ENCODE peak calls at places on chromosomes 11 and 22, in seven cellular contexts. E is HCT116, S is PC-3, W is OCI-LY7, O is neural progenitor cell, P is hepatocyte, D is MM.1S. I is an unnamed sample.

GRCh38 chr11:134261000-134261399 is 7.6 kb downstream of the ACAD8 start:
- DNase-seq in E (no peak), D (no peak), O (no peak), S (no peak), P (no peak), W (no peak), I (no peak)

GRCh38 chr11:56410801-56411200 is 1.7 kb upstream of the OR5AL1 start:
- DNase-seq in O (no peak), D (no peak), E (no peak), P (no peak), S (no peak), W (no peak), I (no peak)

GRCh38 chr11:26439854-26440253 is 107.9 kb downstream of the ANO3 start:
- DNase-seq in W (no peak), S (no peak), D (no peak), P (no peak), O (no peak), E (no peak), I (no peak)

GRCh38 chr11:126815111-126815510 is 185.5 kb downstream of the KIRREL3 start:
- DNase-seq in W (no peak), D (no peak), E (no peak), P (no peak), O (no peak), S (no peak), I (no peak)

GRCh38 chr11:130477646-130478203 is 29.3 kb downstream of the ADAMTS15 start:
- DNase-seq in P (no peak), W (no peak), E (no peak), O (no peak), S (no peak), D (no peak), I (no peak)

GRCh38 chr11:100878474-100878873 is 191.4 kb downstream of the ARHGAP42 start:
- DNase-seq in O (no peak), P (no peak), D (no peak), W (no peak), E (no peak), S (no peak), I (no peak)

GRCh38 chr22:45304971-45305370 is 4.8 kb upstream of the FAM118A start:
- DNase-seq in P (no peak), D (no peak), O (no peak), E (no peak), S (no peak), W (no peak), I (no peak)

GRCh38 chr11:117205211-117205818 is 6.1 kb downstream of the TAGLN start:
- DNase-seq in P (no peak), W (no peak), E (no peak), O (no peak), S (no peak), D (no peak), I (no peak)

DNA sequence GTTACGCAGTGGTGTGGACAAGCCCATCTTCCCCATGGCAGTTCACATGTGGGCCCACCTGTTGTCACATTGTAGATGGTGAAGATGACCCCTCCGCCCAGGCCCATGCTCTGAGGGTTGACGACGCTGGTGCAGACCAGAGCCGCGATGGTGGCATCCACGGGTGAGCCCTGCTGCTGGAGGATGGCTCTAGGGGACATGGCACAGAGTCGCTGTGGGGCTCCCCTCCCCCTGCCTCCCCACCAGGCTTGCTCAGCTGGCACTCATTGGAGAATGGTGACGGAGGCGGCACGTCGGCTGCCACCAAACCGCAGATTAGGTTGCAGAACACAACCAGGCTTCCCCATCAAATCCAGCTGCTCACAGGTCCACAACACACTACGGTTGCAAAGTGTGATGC is 11.1 kb downstream of the GGT5 start:
- DNase-seq in E (no peak), D (no peak), S (no peak), O (no peak), P (no peak), W (no peak), I (no peak)
- TF ChIP-seq EZH2phosphoT487 in E (no peak), D (no peak), S (no peak), O (no peak), P (no peak), W (no peak), I (no peak)

GRCh38 chr11:60786811-60787567 is 1.9 kb downstream of the MS4A10 start:
- DNase-seq in S (peak), E (no peak), D (no peak), W (no peak), P (peak), O (no peak), I (no peak)

GRCh38 chr11:60788401-60789110 is 3.4 kb downstream of the MS4A10 start:
- DNase-seq in E (no peak), O (no peak), S (no peak), D (no peak), P (no peak), W (no peak), I (no peak)

GRCh38 chr11:60791534-60791933 is 6.4 kb downstream of the MS4A10 start:
- DNase-seq in D (no peak), P (no peak), O (no peak), W (no peak), S (no peak), E (no peak), I (no peak)

GRCh38 chr11:60792521-60792920 is 7.4 kb downstream of the MS4A10 start:
- DNase-seq in E (no peak), S (no peak), O (no peak), P (no peak), W (no peak), D (no peak), I (no peak)

GRCh38 chr11:60790726-60791125 is 5.6 kb downstream of the MS4A10 start:
- DNase-seq in S (no peak), D (no peak), O (no peak), P (no peak), W (no peak), E (no peak), I (no peak)
- TF ChIP-seq CTCF in S (no peak), D (no peak), O (no peak), P (no peak), W (no peak), E (no peak), I (no peak)

GRCh38 chr11:1892116-1892515 is 421 bp upstream of the PRR33 start:
- DNase-seq in O (no peak), W (no peak), S (no peak), E (no peak), D (no peak), P (no peak), I (no peak)

GRCh38 chr11:1892558-1892957 is 863 bp upstream of the PRR33 start:
- DNase-seq in S (no peak), W (no peak), P (no peak), D (no peak), O (no peak), E (no peak), I (no peak)

GRCh38 chr11:1891831-1892115 is at the start of gene PRR33:
- DNase-seq in W (no peak), E (no peak), O (no peak), P (no peak), D (no peak), S (no peak), I (no peak)

GRCh38 chr11:1889941-1890855 is 1.5 kb downstream of the PRR33 start:
- DNase-seq in P (no peak), S (no peak), O (no peak), E (no peak), D (no peak), W (no peak), I (no peak)

GRCh38 chr11:1890856-1891830 is 552 bp downstream of the PRR33 start:
- DNase-seq in E (no peak), W (no peak), P (no peak), O (no peak), D (no peak), S (no peak), I (no peak)
- TF ChIP-seq EZH2phosphoT487 in E (no peak), W (no peak), P (no peak), O (no peak), D (no peak), S (no peak), I (no peak)

DNA sequence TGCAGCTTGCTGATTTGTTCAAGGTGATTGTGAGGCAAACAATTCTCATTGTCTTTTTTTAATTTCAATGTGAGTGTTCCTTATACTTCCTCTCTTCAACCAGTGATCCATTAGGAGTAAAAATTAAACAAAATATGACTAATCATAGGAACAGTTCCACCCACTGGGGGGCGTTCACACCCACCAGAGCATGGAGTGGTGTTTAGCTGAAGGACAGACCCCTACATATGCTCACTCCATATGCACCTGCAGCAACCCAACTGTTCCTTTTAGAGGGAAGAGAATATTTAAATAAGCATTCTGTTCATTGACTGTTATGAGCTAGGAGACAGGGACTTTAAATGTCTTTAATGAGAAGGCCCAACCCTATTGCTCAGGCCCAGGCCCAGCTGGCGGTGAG is 78.7 kb upstream of the DRD2 start:
- DNase-seq in D (no peak), P (no peak), O (peak), S (no peak), W (peak), E (no peak), I (peak)
- TF ChIP-seq CTCF in D (no peak), P (peak), O (peak), S (peak), W (peak), E (peak), I (peak)

DNA sequence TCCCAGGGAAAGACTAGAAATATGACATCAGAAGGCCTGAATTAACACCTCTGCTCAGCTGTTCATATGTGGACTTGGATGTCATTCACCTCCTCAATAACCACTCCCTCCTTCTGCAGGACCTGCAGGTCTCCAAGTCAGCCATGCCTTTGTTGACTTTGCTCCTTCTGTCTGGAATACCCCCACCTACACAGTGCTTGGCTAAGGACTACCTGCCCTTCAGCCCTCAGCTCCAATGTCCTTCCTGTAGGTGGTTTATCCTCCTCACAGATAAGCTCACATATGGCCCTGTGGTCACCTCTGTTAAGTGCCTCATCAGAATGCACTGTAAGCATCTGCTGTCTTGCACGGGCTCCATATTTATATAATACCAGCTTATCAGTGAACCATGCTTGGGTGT is 26.3 kb upstream of the FAT3 start:
- DNase-seq in W (no peak), P (peak), S (no peak), O (no peak), E (no peak), D (no peak), I (no peak)
- TF ChIP-seq EZH2phosphoT487 in W (no peak), P (no peak), S (no peak), O (no peak), E (no peak), D (no peak), I (no peak)

DNA sequence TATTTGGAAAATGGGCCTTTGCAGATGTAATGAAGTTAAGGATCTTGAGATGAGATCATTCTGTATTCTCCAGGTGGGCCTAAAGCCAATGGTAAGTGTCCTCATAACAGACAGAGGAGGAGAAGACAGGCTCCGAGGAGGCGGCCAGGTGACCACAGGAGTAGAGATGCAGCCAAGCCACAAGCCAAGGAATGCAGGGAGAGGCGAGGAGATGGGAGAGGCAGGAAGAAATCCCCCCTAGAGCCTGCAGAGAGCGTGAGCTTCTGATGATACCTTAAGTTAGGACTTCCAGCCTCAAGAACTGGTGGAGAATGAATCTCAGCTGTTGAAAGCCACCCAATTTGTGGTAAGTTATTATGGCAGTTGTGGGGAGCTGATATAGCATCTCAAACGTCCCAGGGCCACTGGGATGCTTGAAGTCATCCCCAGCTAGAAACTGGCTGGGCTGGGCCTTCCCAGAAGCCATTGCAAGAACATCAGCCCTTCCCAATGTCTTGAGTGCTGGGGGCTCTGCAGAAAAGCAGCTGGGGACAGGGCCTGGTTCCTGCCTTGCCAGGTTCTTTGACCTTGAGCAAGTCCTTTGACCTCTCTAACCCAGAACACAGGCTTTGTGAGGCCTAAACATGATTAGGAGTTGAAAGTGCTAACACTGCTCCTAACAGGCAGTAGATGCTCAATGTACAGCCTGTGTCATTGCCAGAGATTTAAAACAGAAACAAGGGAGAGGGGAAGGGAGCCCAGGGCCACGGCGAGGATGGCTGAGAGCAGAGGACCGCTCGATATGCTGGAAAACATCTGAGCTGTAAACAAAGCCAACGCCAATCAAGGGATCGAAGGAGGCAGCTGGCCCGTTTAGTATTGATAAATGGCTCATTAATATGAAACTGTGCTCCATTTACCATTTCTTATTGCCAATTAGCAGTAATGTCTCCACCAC is 632.3 kb downstream of the TBC1D22A start:
- DNase-seq in O (no peak), E (no peak), W (no peak), D (no peak), P (no peak), S (no peak), I (no peak)
- TF ChIP-seq CTCF in O (no peak), E (no peak), W (no peak), D (no peak), P (no peak), S (no peak), I (no peak)

GRCh38 chr11:45110562-45110961 is 35.9 kb upstream of the PRDM11 start:
- DNase-seq in P (peak), E (peak), D (peak), O (peak), W (peak), S (peak), I (peak)
- TF ChIP-seq EZH2phosphoT487 in P (no peak), E (no peak), D (no peak), O (no peak), W (no peak), S (no peak), I (no peak)

I was measured in GM23338.